ENCODE peak calls at places on chromosomes 5 and 9, in seven cellular contexts. One of them, this sample, is unnamed.

GRCh38 chr9:101119206-101119819 is 90.8 kb downstream of the PLPPR1 start:
- DNase-seq in HepG2: peak; percentile 57
- DNase-seq in H1: peak; percentile 92
- DNase-seq in SK-N-SH: peak; percentile 44
- DNase-seq in K562: peak; percentile 35
- DNase-seq in HCT116: peak; percentile 28
- DNase-seq in GM12878: no peak
- DNase-seq in this sample: peak; percentile 5

GRCh38 chr5:179906795-179907569 is 715 bp downstream of the TBC1D9B start:
- DNase-seq in HepG2: no peak
- DNase-seq in H1: peak; percentile 69
- DNase-seq in SK-N-SH: peak; percentile 79
- DNase-seq in K562: peak; percentile 27
- DNase-seq in HCT116: no peak
- DNase-seq in GM12878: no peak
- DNase-seq in this sample: peak; percentile 36

GRCh38 chr9:127927457-127928231 is 2.9 kb downstream of the PIP5KL1 start:
- DNase-seq in HepG2: no peak
- DNase-seq in H1: peak; percentile 88
- DNase-seq in SK-N-SH: no peak
- DNase-seq in K562: peak; percentile 92
- DNase-seq in HCT116: peak; percentile 77
- DNase-seq in GM12878: no peak
- DNase-seq in this sample: no peak

GRCh38 chr5:17156463-17156862 is 61.0 kb upstream of the BASP1 start:
- DNase-seq in HepG2: no peak
- DNase-seq in H1: no peak
- DNase-seq in SK-N-SH: no peak
- DNase-seq in K562: no peak
- DNase-seq in HCT116: no peak
- DNase-seq in GM12878: no peak
- DNase-seq in this sample: no peak

GRCh38 chr5:14588758-14589543 is 7.4 kb downstream of the OTULINL start:
- DNase-seq in HepG2: no peak
- DNase-seq in H1: no peak
- DNase-seq in SK-N-SH: no peak
- DNase-seq in K562: no peak
- DNase-seq in HCT116: no peak
- DNase-seq in GM12878: no peak
- DNase-seq in this sample: peak; percentile 28

GRCh38 chr5:115461506-115462290 is 82.9 kb downstream of the FEM1C start:
- DNase-seq in HepG2: no peak
- DNase-seq in H1: no peak
- DNase-seq in SK-N-SH: no peak
- DNase-seq in K562: no peak
- DNase-seq in HCT116: peak; percentile 89
- DNase-seq in GM12878: no peak
- DNase-seq in this sample: no peak

GRCh38 chr5:1003296-1003937 is 5.2 kb upstream of the NKD2 start:
- DNase-seq in HepG2: no peak
- DNase-seq in H1: no peak
- DNase-seq in SK-N-SH: no peak
- DNase-seq in K562: no peak
- DNase-seq in HCT116: peak; percentile 76
- DNase-seq in GM12878: no peak
- DNase-seq in this sample: no peak

GRCh38 chr5:142098275-142098674 is 10.3 kb upstream of the NDFIP1 start:
- DNase-seq in HepG2: no peak
- DNase-seq in H1: no peak
- DNase-seq in SK-N-SH: no peak
- DNase-seq in K562: no peak
- DNase-seq in HCT116: no peak
- DNase-seq in GM12878: no peak
- DNase-seq in this sample: no peak

GRCh38 chr9:33211695-33212393 is 28.1 kb upstream of the SPINK4 start:
- DNase-seq in HepG2: no peak
- DNase-seq in H1: no peak
- DNase-seq in SK-N-SH: no peak
- DNase-seq in K562: no peak
- DNase-seq in HCT116: peak; percentile 48
- DNase-seq in GM12878: no peak
- DNase-seq in this sample: no peak

GRCh38 chr9:126514037-126514821 is 99.5 kb upstream of the LMX1B start:
- DNase-seq in HepG2: no peak
- DNase-seq in H1: peak; percentile 96
- DNase-seq in SK-N-SH: peak; percentile 92
- DNase-seq in K562: peak; percentile 93
- DNase-seq in HCT116: peak; percentile 15
- DNase-seq in GM12878: no peak
- DNase-seq in this sample: peak; percentile 72

GRCh38 chr5:92704590-92704989 is 876.4 kb downstream of the NR2F1-AS1 start:
- DNase-seq in HepG2: no peak
- DNase-seq in H1: no peak
- DNase-seq in SK-N-SH: no peak
- DNase-seq in K562: no peak
- DNase-seq in HCT116: no peak
- DNase-seq in GM12878: no peak
- DNase-seq in this sample: no peak

GRCh38 chr9:38041564-38042267 is 27.3 kb downstream of the SHB start:
- DNase-seq in HepG2: no peak
- DNase-seq in H1: no peak
- DNase-seq in SK-N-SH: no peak
- DNase-seq in K562: no peak
- DNase-seq in HCT116: no peak
- DNase-seq in GM12878: no peak
- DNase-seq in this sample: no peak

GRCh38 chr5:139807647-139808030 is 12.0 kb downstream of the PSD2 start:
- DNase-seq in HepG2: no peak
- DNase-seq in H1: no peak
- DNase-seq in SK-N-SH: no peak
- DNase-seq in K562: no peak
- DNase-seq in HCT116: no peak
- DNase-seq in GM12878: no peak
- DNase-seq in this sample: no peak

GRCh38 chr9:131727795-131728545 is 11.9 kb downstream of the RAPGEF1 start:
- DNase-seq in HepG2: no peak
- DNase-seq in H1: no peak
- DNase-seq in SK-N-SH: no peak
- DNase-seq in K562: no peak
- DNase-seq in HCT116: no peak
- DNase-seq in GM12878: peak; percentile 81
- DNase-seq in this sample: no peak

GRCh38 chr5:81235287-81236072 is 2.4 kb downstream of the CKMT2 start:
- DNase-seq in HepG2: no peak
- DNase-seq in H1: no peak
- DNase-seq in SK-N-SH: no peak
- DNase-seq in K562: no peak
- DNase-seq in HCT116: no peak
- DNase-seq in GM12878: no peak
- DNase-seq in this sample: no peak

GRCh38 chr5:148949871-148950863 is 112.7 kb downstream of the SH3TC2 start:
- DNase-seq in HepG2: no peak
- DNase-seq in H1: no peak
- DNase-seq in SK-N-SH: no peak
- DNase-seq in K562: no peak
- DNase-seq in HCT116: no peak
- DNase-seq in GM12878: no peak
- DNase-seq in this sample: no peak

GRCh38 chr9:33138768-33139167 is 28.4 kb downstream of the B4GALT1 start:
- DNase-seq in HepG2: no peak
- DNase-seq in H1: no peak
- DNase-seq in SK-N-SH: no peak
- DNase-seq in K562: no peak
- DNase-seq in HCT116: no peak
- DNase-seq in GM12878: no peak
- DNase-seq in this sample: no peak

GRCh38 chr5:78562719-78563330 is 85.7 kb downstream of the LHFPL2 start:
- DNase-seq in HepG2: no peak
- DNase-seq in H1: no peak
- DNase-seq in SK-N-SH: no peak
- DNase-seq in K562: no peak
- DNase-seq in HCT116: no peak
- DNase-seq in GM12878: no peak
- DNase-seq in this sample: no peak

GRCh38 chr9:135500525-135501260 is at the start of gene MRPS2:
- DNase-seq in HepG2: peak; percentile 78
- DNase-seq in H1: peak; percentile 96
- DNase-seq in SK-N-SH: peak; percentile 98
- DNase-seq in K562: peak; percentile 94
- DNase-seq in HCT116: peak; percentile 61
- DNase-seq in GM12878: peak; percentile 39
- DNase-seq in this sample: peak; percentile 93

GRCh38 chr9:20557890-20558608 is 64.2 kb downstream of the MLLT3 start:
- DNase-seq in HepG2: no peak
- DNase-seq in H1: no peak
- DNase-seq in SK-N-SH: no peak
- DNase-seq in K562: no peak
- DNase-seq in HCT116: no peak
- DNase-seq in GM12878: no peak
- DNase-seq in this sample: no peak

GRCh38 chr9:87818308-87818707 is 64.4 kb upstream of the SPATA31E1 start:
- DNase-seq in HepG2: no peak
- DNase-seq in H1: no peak
- DNase-seq in SK-N-SH: no peak
- DNase-seq in K562: no peak
- DNase-seq in HCT116: no peak
- DNase-seq in GM12878: no peak
- DNase-seq in this sample: peak; percentile 2

GRCh38 chr9:70407081-70407503 is 7.4 kb downstream of the KLF9 start:
- DNase-seq in HepG2: no peak
- DNase-seq in H1: no peak
- DNase-seq in SK-N-SH: no peak
- DNase-seq in K562: no peak
- DNase-seq in HCT116: no peak
- DNase-seq in GM12878: no peak
- DNase-seq in this sample: no peak

GRCh38 chr5:389891-390290 is 53.1 kb upstream of the EXOC3 start:
- DNase-seq in HepG2: no peak
- DNase-seq in H1: peak; percentile 42
- DNase-seq in SK-N-SH: no peak
- DNase-seq in K562: no peak
- DNase-seq in HCT116: no peak
- DNase-seq in GM12878: no peak
- DNase-seq in this sample: no peak

GRCh38 chr5:144122641-144123040 is 47.8 kb downstream of the YIPF5 start:
- DNase-seq in HepG2: no peak
- DNase-seq in H1: no peak
- DNase-seq in SK-N-SH: no peak
- DNase-seq in K562: no peak
- DNase-seq in HCT116: no peak
- DNase-seq in GM12878: no peak
- DNase-seq in this sample: no peak

GRCh38 chr5:62282951-62283446 is 23.0 kb upstream of the KIF2A start:
- DNase-seq in HepG2: no peak
- DNase-seq in H1: no peak
- DNase-seq in SK-N-SH: no peak
- DNase-seq in K562: no peak
- DNase-seq in HCT116: no peak
- DNase-seq in GM12878: no peak
- DNase-seq in this sample: no peak

GRCh38 chr9:115117999-115118470 is at the start of gene TNC:
- DNase-seq in HepG2: no peak
- DNase-seq in H1: peak; percentile 52
- DNase-seq in SK-N-SH: peak; percentile 64
- DNase-seq in K562: no peak
- DNase-seq in HCT116: no peak
- DNase-seq in GM12878: no peak
- DNase-seq in this sample: peak; percentile 22

GRCh38 chr9:95606951-95607350 is 90.2 kb upstream of the PTCH1 start:
- DNase-seq in HepG2: no peak
- DNase-seq in H1: no peak
- DNase-seq in SK-N-SH: no peak
- DNase-seq in K562: no peak
- DNase-seq in HCT116: no peak
- DNase-seq in GM12878: no peak
- DNase-seq in this sample: no peak

GRCh38 chr9:98962861-98963260 is 19.2 kb downstream of the COL15A1 start:
- DNase-seq in HepG2: no peak
- DNase-seq in H1: no peak
- DNase-seq in SK-N-SH: no peak
- DNase-seq in K562: no peak
- DNase-seq in HCT116: no peak
- DNase-seq in GM12878: no peak
- DNase-seq in this sample: no peak
- TF ChIP-seq JUND in HepG2: no peak
- TF ChIP-seq JUND in H1: no peak
- TF ChIP-seq JUND in SK-N-SH: no peak
- TF ChIP-seq JUND in K562: no peak
- TF ChIP-seq JUND in HCT116: no peak
- TF ChIP-seq JUND in GM12878: no peak
- TF ChIP-seq JUND in this sample: no peak

DNA sequence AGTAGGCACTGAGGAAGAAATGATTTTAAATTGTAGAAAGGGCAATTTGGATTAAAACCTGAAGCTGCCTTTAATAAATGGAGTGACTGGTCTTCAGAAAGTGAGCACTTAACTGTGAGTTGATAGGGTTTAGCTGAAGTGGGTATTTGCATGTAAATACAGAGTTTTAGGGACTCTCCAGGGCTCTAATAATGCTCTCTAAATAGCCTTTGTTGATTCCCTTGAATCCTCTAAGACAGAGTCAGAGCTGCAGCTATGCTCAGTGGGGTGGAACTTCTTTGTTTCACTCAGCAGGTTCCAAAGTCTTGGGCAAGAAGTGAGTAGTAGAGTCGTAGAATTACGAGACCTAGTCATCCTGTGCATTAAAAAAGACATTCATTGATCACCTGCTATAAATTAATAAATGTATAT is 21.4 kb downstream of the GLRA1 start:
- DNase-seq in HepG2: no peak
- DNase-seq in H1: no peak
- DNase-seq in SK-N-SH: no peak
- DNase-seq in K562: no peak
- DNase-seq in HCT116: no peak
- DNase-seq in GM12878: peak; percentile 80
- DNase-seq in this sample: no peak
- TF ChIP-seq JUND in HepG2: no peak
- TF ChIP-seq JUND in H1: no peak
- TF ChIP-seq JUND in SK-N-SH: no peak
- TF ChIP-seq JUND in K562: no peak
- TF ChIP-seq JUND in HCT116: no peak
- TF ChIP-seq JUND in GM12878: peak; percentile 23
- TF ChIP-seq JUND in this sample: no peak

GRCh38 chr5:108380531-108381021 is 1.3 kb downstream of the FBXL17 start:
- DNase-seq in HepG2: peak; percentile 18
- DNase-seq in H1: peak; percentile 77
- DNase-seq in SK-N-SH: peak; percentile 74
- DNase-seq in K562: peak; percentile 48
- DNase-seq in HCT116: no peak
- DNase-seq in GM12878: peak; percentile 43
- DNase-seq in this sample: peak; percentile 15
- TF ChIP-seq JUND in HepG2: no peak
- TF ChIP-seq JUND in H1: no peak
- TF ChIP-seq JUND in SK-N-SH: no peak
- TF ChIP-seq JUND in K562: no peak
- TF ChIP-seq JUND in HCT116: no peak
- TF ChIP-seq JUND in GM12878: no peak
- TF ChIP-seq JUND in this sample: no peak

DNA sequence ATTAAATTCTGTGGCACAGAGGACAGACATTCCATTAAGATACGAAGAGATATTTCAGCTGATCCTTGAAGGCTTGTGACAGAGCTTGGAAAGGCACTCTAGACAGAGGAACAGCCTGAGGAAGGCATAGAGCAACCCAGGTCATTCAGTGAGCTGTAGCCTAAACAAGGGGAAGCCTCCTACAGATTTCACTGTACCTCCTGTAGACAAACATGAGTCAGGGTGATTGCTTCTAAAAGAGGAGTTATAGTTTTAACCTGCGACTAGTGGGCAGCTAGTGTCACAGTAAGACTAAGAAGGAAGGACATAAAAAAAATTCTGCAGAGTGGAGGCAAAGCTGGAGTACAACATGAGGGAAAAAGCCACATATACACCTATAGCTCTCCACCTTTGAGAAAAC is 43.5 kb upstream of the ANKDD1B start:
- DNase-seq in HepG2: no peak
- DNase-seq in H1: no peak
- DNase-seq in SK-N-SH: no peak
- DNase-seq in K562: peak; percentile 66
- DNase-seq in HCT116: peak; percentile 19
- DNase-seq in GM12878: peak; percentile 48
- DNase-seq in this sample: no peak
- TF ChIP-seq JUND in HepG2: no peak
- TF ChIP-seq JUND in H1: no peak
- TF ChIP-seq JUND in SK-N-SH: no peak
- TF ChIP-seq JUND in K562: peak; percentile 59
- TF ChIP-seq JUND in HCT116: no peak
- TF ChIP-seq JUND in GM12878: no peak
- TF ChIP-seq JUND in this sample: no peak